ENCODE peak calls at places on chromosomes 6 and 20, in seven cellular contexts. One of them, this sample, is unnamed.

GRCh38 chr20:16479666-16480065 is 93.6 kb downstream of the KIF16B start:
- DNase-seq in psoas muscle: no peak
- DNase-seq in thoracic aorta: no peak
- DNase-seq in cardiac muscle cell: no peak
- DNase-seq in A549: no peak
- DNase-seq in Peyer's patch: no peak
- DNase-seq in hepatocyte: peak; percentile 30
- DNase-seq in this sample: no peak

GRCh38 chr6:91716361-91716760 is 1129.5 kb upstream of the MAP3K7 start:
- DNase-seq in Peyer's patch: no peak
- DNase-seq in A549: no peak
- DNase-seq in thoracic aorta: no peak
- DNase-seq in cardiac muscle cell: no peak
- DNase-seq in hepatocyte: no peak
- DNase-seq in psoas muscle: no peak
- DNase-seq in this sample: no peak

GRCh38 chr20:10647471-10647870 is 26.3 kb downstream of the JAG1 start:
- DNase-seq in cardiac muscle cell: no peak
- DNase-seq in thoracic aorta: no peak
- DNase-seq in Peyer's patch: no peak
- DNase-seq in hepatocyte: peak; percentile 53
- DNase-seq in psoas muscle: no peak
- DNase-seq in A549: no peak
- DNase-seq in this sample: no peak

GRCh38 chr20:41811456-41811855 is 193.3 kb upstream of the CHD6 start:
- DNase-seq in thoracic aorta: no peak
- DNase-seq in psoas muscle: no peak
- DNase-seq in cardiac muscle cell: no peak
- DNase-seq in Peyer's patch: no peak
- DNase-seq in A549: no peak
- DNase-seq in hepatocyte: no peak
- DNase-seq in this sample: no peak

GRCh38 chr6:99334526-99335127 is 14.8 kb downstream of the FAXC start:
- DNase-seq in hepatocyte: peak; percentile 59
- DNase-seq in cardiac muscle cell: peak; percentile 67
- DNase-seq in A549: peak; percentile 26
- DNase-seq in psoas muscle: no peak
- DNase-seq in thoracic aorta: no peak
- DNase-seq in Peyer's patch: no peak
- DNase-seq in this sample: no peak

GRCh38 chr6:139942333-139942732 is 567.9 kb upstream of the CITED2 start:
- DNase-seq in hepatocyte: no peak
- DNase-seq in cardiac muscle cell: peak; percentile 34
- DNase-seq in Peyer's patch: no peak
- DNase-seq in thoracic aorta: no peak
- DNase-seq in psoas muscle: no peak
- DNase-seq in A549: no peak
- DNase-seq in this sample: no peak

GRCh38 chr20:63653974-63654680 is 903 bp upstream of the STMN3 start:
- DNase-seq in hepatocyte: no peak
- DNase-seq in A549: no peak
- DNase-seq in Peyer's patch: no peak
- DNase-seq in cardiac muscle cell: no peak
- DNase-seq in thoracic aorta: no peak
- DNase-seq in psoas muscle: no peak
- DNase-seq in this sample: no peak

GRCh38 chr6:111589366-111589765 is 16.3 kb downstream of the TRAF3IP2 start:
- DNase-seq in cardiac muscle cell: peak; percentile 85
- DNase-seq in hepatocyte: no peak
- DNase-seq in psoas muscle: peak; percentile 65
- DNase-seq in thoracic aorta: peak; percentile 63
- DNase-seq in Peyer's patch: no peak
- DNase-seq in A549: peak; percentile 74
- DNase-seq in this sample: no peak

GRCh38 chr6:49321673-49322072 is 141.4 kb downstream of the MMUT start:
- DNase-seq in Peyer's patch: no peak
- DNase-seq in hepatocyte: no peak
- DNase-seq in cardiac muscle cell: no peak
- DNase-seq in A549: no peak
- DNase-seq in thoracic aorta: no peak
- DNase-seq in psoas muscle: no peak
- DNase-seq in this sample: no peak

GRCh38 chr6:116483616-116484015 is 22.4 kb downstream of the CALHM6 start:
- DNase-seq in cardiac muscle cell: no peak
- DNase-seq in Peyer's patch: no peak
- DNase-seq in A549: no peak
- DNase-seq in psoas muscle: no peak
- DNase-seq in thoracic aorta: no peak
- DNase-seq in hepatocyte: no peak
- DNase-seq in this sample: no peak

GRCh38 chr6:81401970-81402690 is 350.4 kb downstream of the TENT5A start:
- DNase-seq in cardiac muscle cell: peak; percentile 61
- DNase-seq in psoas muscle: no peak
- DNase-seq in A549: no peak
- DNase-seq in hepatocyte: no peak
- DNase-seq in thoracic aorta: no peak
- DNase-seq in Peyer's patch: no peak
- DNase-seq in this sample: no peak

GRCh38 chr6:155883334-155883731 is 427.7 kb upstream of the NOX3 start:
- DNase-seq in Peyer's patch: no peak
- DNase-seq in hepatocyte: no peak
- DNase-seq in cardiac muscle cell: no peak
- DNase-seq in psoas muscle: no peak
- DNase-seq in A549: no peak
- DNase-seq in thoracic aorta: no peak
- DNase-seq in this sample: no peak

GRCh38 chr20:10972219-10972860 is 298.5 kb upstream of the JAG1 start:
- DNase-seq in A549: no peak
- DNase-seq in thoracic aorta: no peak
- DNase-seq in psoas muscle: no peak
- DNase-seq in hepatocyte: no peak
- DNase-seq in cardiac muscle cell: no peak
- DNase-seq in Peyer's patch: no peak
- DNase-seq in this sample: no peak

GRCh38 chr6:108589244-108589730 is 28.6 kb downstream of the FOXO3 start:
- DNase-seq in A549: peak; percentile 21
- DNase-seq in thoracic aorta: peak; percentile 71
- DNase-seq in psoas muscle: peak; percentile 90
- DNase-seq in cardiac muscle cell: peak; percentile 88
- DNase-seq in hepatocyte: peak; percentile 81
- DNase-seq in Peyer's patch: peak; percentile 66
- DNase-seq in this sample: peak; percentile 85

GRCh38 chr6:75952132-75952531 is 120.3 kb downstream of the IMPG1 start:
- DNase-seq in cardiac muscle cell: no peak
- DNase-seq in psoas muscle: no peak
- DNase-seq in Peyer's patch: no peak
- DNase-seq in A549: no peak
- DNase-seq in hepatocyte: no peak
- DNase-seq in thoracic aorta: no peak
- DNase-seq in this sample: no peak

GRCh38 chr6:143074101-143074500 is 13.4 kb downstream of the AIG1 start:
- DNase-seq in Peyer's patch: no peak
- DNase-seq in thoracic aorta: no peak
- DNase-seq in A549: no peak
- DNase-seq in cardiac muscle cell: no peak
- DNase-seq in psoas muscle: no peak
- DNase-seq in hepatocyte: no peak
- DNase-seq in this sample: no peak

GRCh38 chr20:39897058-39897457 is 792.0 kb downstream of the MAFB start:
- DNase-seq in cardiac muscle cell: no peak
- DNase-seq in hepatocyte: no peak
- DNase-seq in psoas muscle: no peak
- DNase-seq in thoracic aorta: no peak
- DNase-seq in Peyer's patch: no peak
- DNase-seq in A549: no peak
- DNase-seq in this sample: no peak

GRCh38 chr6:146106532-146106931 is 77.7 kb downstream of the GRM1 start:
- DNase-seq in A549: no peak
- DNase-seq in cardiac muscle cell: no peak
- DNase-seq in thoracic aorta: no peak
- DNase-seq in psoas muscle: no peak
- DNase-seq in Peyer's patch: no peak
- DNase-seq in hepatocyte: no peak
- DNase-seq in this sample: no peak

GRCh38 chr20:7772376-7772775 is 167.9 kb downstream of the HAO1 start:
- DNase-seq in Peyer's patch: no peak
- DNase-seq in hepatocyte: no peak
- DNase-seq in psoas muscle: no peak
- DNase-seq in thoracic aorta: no peak
- DNase-seq in A549: no peak
- DNase-seq in cardiac muscle cell: peak; percentile 56
- DNase-seq in this sample: no peak

GRCh38 chr6:119034827-119035458 is 43.5 kb downstream of the FAM184A start:
- DNase-seq in thoracic aorta: no peak
- DNase-seq in Peyer's patch: no peak
- DNase-seq in psoas muscle: no peak
- DNase-seq in hepatocyte: peak; percentile 22
- DNase-seq in A549: no peak
- DNase-seq in cardiac muscle cell: peak; percentile 56
- DNase-seq in this sample: no peak

DNA sequence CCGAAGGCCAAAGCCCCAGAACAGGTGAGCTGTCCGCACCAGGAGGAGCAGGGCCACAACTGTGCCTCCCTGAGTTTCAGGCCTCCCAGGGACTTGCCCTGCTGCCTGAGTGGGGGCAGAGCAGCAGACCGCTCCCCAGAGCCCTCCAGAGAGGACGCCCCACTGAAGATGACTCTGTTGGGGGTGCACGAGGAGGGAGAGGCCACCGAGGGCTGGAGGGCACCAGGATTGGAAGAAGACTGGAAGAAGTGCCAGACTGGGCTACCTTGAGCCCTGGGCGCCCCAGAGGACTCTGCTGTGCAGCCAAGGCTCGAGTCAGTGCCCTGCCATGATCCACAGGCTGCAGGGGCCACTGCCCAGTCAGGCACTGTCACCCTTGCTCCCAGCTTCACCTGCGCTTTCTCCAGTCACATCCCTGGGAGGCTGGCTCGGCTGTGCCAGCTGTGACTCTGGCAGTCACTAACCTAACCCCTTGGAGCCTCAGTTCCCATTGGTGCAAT is 11.3 kb downstream of the CST7 start:
- DNase-seq in Peyer's patch: no peak
- DNase-seq in hepatocyte: no peak
- DNase-seq in thoracic aorta: no peak
- DNase-seq in A549: no peak
- DNase-seq in psoas muscle: no peak
- DNase-seq in cardiac muscle cell: no peak
- DNase-seq in this sample: no peak
- H3K27ac ChIP-seq in Peyer's patch: peak overlapping the region; percentile 49
- H3K27ac ChIP-seq in hepatocyte: no peak overlapping the region
- H3K27ac ChIP-seq in thoracic aorta: no peak overlapping the region
- H3K27ac ChIP-seq in A549: no peak overlapping the region
- H3K27ac ChIP-seq in psoas muscle: no peak overlapping the region
- H3K27ac ChIP-seq in cardiac muscle cell: peak overlapping the region; percentile 34
- H3K27ac ChIP-seq in this sample: peak overlapping the region; percentile 14

GRCh38 chr6:150704447-150705192 is 104.9 kb downstream of the PLEKHG1 start:
- DNase-seq in A549: no peak
- DNase-seq in hepatocyte: no peak
- DNase-seq in Peyer's patch: no peak
- DNase-seq in thoracic aorta: no peak
- DNase-seq in psoas muscle: no peak
- DNase-seq in cardiac muscle cell: no peak
- DNase-seq in this sample: no peak
- H3K4me1 ChIP-seq in A549: no peaks in the 10 kb centered on the region
- H3K4me1 ChIP-seq in hepatocyte: peaks cover 10% of the 10 kb centered on the region
- H3K4me1 ChIP-seq in Peyer's patch: no peaks in the 10 kb centered on the region
- H3K4me1 ChIP-seq in thoracic aorta: no peaks in the 10 kb centered on the region
- H3K4me1 ChIP-seq in psoas muscle: no peaks in the 10 kb centered on the region
- H3K4me1 ChIP-seq in cardiac muscle cell: no peaks in the 10 kb centered on the region
- H3K4me1 ChIP-seq in this sample: no peaks in the 10 kb centered on the region

GRCh38 chr6:44128020-44128917 is 915 bp downstream of the TMEM63B start:
- DNase-seq in Peyer's patch: peak; percentile 31
- DNase-seq in psoas muscle: peak; percentile 74
- DNase-seq in thoracic aorta: no peak
- DNase-seq in cardiac muscle cell: peak; percentile 44
- DNase-seq in A549: peak; percentile 39
- DNase-seq in hepatocyte: peak; percentile 65
- DNase-seq in this sample: peak; percentile 76
- TF ChIP-seq CTCF in Peyer's patch: peak; percentile 14
- TF ChIP-seq CTCF in psoas muscle: peak; percentile 19
- TF ChIP-seq CTCF in thoracic aorta: peak; percentile 50
- TF ChIP-seq CTCF in cardiac muscle cell: no peak
- TF ChIP-seq CTCF in A549: no peak
- TF ChIP-seq CTCF in hepatocyte: no peak
- TF ChIP-seq CTCF in this sample: no peak

GRCh38 chr6:3233321-3233720 is 5.9 kb upstream of the TUBB2B start:
- DNase-seq in cardiac muscle cell: no peak
- DNase-seq in hepatocyte: no peak
- DNase-seq in A549: no peak
- DNase-seq in Peyer's patch: no peak
- DNase-seq in psoas muscle: no peak
- DNase-seq in thoracic aorta: no peak
- DNase-seq in this sample: no peak

GRCh38 chr6:3229566-3230274 is 2.3 kb upstream of the TUBB2B start:
- DNase-seq in Peyer's patch: peak; percentile 33
- DNase-seq in psoas muscle: peak; percentile 57
- DNase-seq in hepatocyte: peak; percentile 54
- DNase-seq in A549: no peak
- DNase-seq in thoracic aorta: no peak
- DNase-seq in cardiac muscle cell: no peak
- DNase-seq in this sample: no peak

GRCh38 chr6:3232017-3232838 is 4.8 kb upstream of the TUBB2B start:
- DNase-seq in Peyer's patch: no peak
- DNase-seq in psoas muscle: no peak
- DNase-seq in A549: no peak
- DNase-seq in cardiac muscle cell: no peak
- DNase-seq in thoracic aorta: no peak
- DNase-seq in hepatocyte: no peak
- DNase-seq in this sample: no peak

GRCh38 chr6:3230275-3231212 is 3.1 kb upstream of the TUBB2B start:
- DNase-seq in cardiac muscle cell: no peak
- DNase-seq in A549: no peak
- DNase-seq in Peyer's patch: no peak
- DNase-seq in hepatocyte: peak; percentile 63
- DNase-seq in thoracic aorta: no peak
- DNase-seq in psoas muscle: no peak
- DNase-seq in this sample: no peak

DNA sequence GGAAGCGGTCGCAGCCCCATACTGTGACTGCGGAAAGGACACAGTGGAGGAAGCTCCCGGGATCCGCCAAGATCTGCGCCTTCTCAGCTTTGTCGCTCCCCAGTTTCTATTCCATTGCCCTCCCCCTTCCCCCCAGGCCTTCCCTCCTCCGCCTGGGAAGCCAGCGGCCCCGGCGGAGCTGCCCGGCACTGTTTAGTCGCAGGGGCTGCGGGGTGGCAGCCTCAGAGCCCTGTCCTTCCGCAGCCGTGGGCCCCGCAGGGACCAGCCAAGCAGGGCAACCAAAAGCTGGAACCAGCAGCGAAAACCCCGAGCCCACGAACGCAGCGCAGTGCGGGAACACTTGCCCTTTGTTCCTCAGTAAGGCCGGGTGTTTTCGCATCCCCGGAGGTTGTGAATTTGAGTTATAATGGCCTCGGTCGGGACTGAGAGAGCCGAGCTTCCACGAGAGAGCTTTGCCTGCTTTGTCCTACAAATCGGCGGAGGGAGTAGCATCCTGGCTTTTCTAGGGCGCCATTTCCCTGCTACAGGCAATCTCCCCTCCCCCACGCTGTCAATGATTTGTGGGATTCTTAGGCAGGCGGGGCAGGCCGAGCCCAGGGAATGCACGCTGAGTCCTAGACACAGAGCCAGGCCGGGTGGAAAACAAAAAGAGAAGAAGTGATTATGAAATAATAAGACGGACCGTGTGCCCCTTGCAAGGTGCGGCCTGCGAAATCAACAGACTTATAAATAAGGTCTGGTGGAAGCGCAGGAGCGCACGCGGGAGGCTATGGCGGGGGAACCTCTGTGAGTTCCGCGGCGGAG is 4.0 kb upstream of the TUBB2B start:
- DNase-seq in thoracic aorta: no peak
- DNase-seq in cardiac muscle cell: peak; percentile 83
- DNase-seq in A549: peak; percentile 62
- DNase-seq in psoas muscle: peak; percentile 73
- DNase-seq in hepatocyte: peak; percentile 96
- DNase-seq in Peyer's patch: peak; percentile 19
- DNase-seq in this sample: peak; percentile 84
- H3K27ac ChIP-seq in thoracic aorta: no peak overlapping the region
- H3K27ac ChIP-seq in cardiac muscle cell: no peak overlapping the region
- H3K27ac ChIP-seq in A549: peak overlapping the region; percentile 89
- H3K27ac ChIP-seq in psoas muscle: peak overlapping the region; percentile 5
- H3K27ac ChIP-seq in hepatocyte: peak overlapping the region; percentile 94
- H3K27ac ChIP-seq in Peyer's patch: peak overlapping the region; percentile 27
- H3K27ac ChIP-seq in this sample: peak overlapping the region; percentile 48